ENCODE peak calls at places on chromosome 4, in five cellular contexts. N is A549, F is HepG2, D is ovary, M is sigmoid colon. X is an unnamed sample. For H3K4me1, the result is how much of the 10 kb centered on the place peaks cover.

GRCh38 chr4:106996490-106996889 is 39.6 kb downstream of the DKK2 start:
- DNase-seq in N (no peak), F (no peak), D (no peak), M (no peak), X (no peak)

GRCh38 chr4:138461065-138461464 is 218.9 kb upstream of the SLC7A11 start:
- DNase-seq in N (no peak), F (no peak), D (no peak), M (no peak), X (no peak)

GRCh38 chr4:146336413-146336807 is 122.1 kb downstream of the REELD1 start:
- DNase-seq in N (no peak), F (peak), D (no peak), M (no peak), X (no peak)

GRCh38 chr4:36333303-36333877 is 52.0 kb downstream of the DTHD1 start:
- DNase-seq in N (no peak), F (no peak), D (no peak), M (no peak), X (no peak)

GRCh38 chr4:7323872-7324650 is 110.7 kb downstream of the PSAPL1 start:
- DNase-seq in N (peak), F (peak), D (no peak), M (no peak), X (no peak)

GRCh38 chr4:106816501-106816900 is 219.6 kb downstream of the DKK2 start:
- DNase-seq in N (no peak), F (no peak), D (no peak), M (no peak), X (no peak)

GRCh38 chr4:32775049-32775448 is 2054.9 kb downstream of the PCDH7 start:
- DNase-seq in N (no peak), F (peak), D (no peak), M (no peak), X (no peak)

GRCh38 chr4:138235419-138235952 is 6.7 kb downstream of the SLC7A11 start:
- DNase-seq in N (no peak), F (no peak), D (no peak), M (no peak), X (no peak)

GRCh38 chr4:21304061-21304541 is 603.8 kb downstream of the PACRGL start:
- DNase-seq in N (no peak), F (no peak), D (no peak), M (no peak), X (no peak)

GRCh38 chr4:7313361-7313811 is 121.0 kb downstream of the SORCS2 start:
- DNase-seq in N (no peak), F (no peak), D (peak), M (peak), X (no peak)

GRCh38 chr4:148443550-148444295 is 1.5 kb upstream of the NR3C2 start:
- DNase-seq in N (no peak), F (no peak), D (peak), M (peak), X (no peak)

GRCh38 chr4:78704981-78705757 is 71.0 kb upstream of the BMP2K start:
- DNase-seq in N (no peak), F (peak), D (no peak), M (no peak), X (no peak)

GRCh38 chr4:55742655-55743191 is 76.9 kb upstream of the EXOC1L start:
- DNase-seq in N (no peak), F (peak), D (no peak), M (no peak), X (no peak)

GRCh38 chr4:139670765-139671164 is 5.1 kb downstream of the MGST2 start:
- DNase-seq in N (no peak), F (no peak), D (no peak), M (no peak), X (no peak)

GRCh38 chr4:163404570-163404969 is 60.9 kb downstream of the NPY5R start:
- DNase-seq in N (no peak), F (peak), D (no peak), M (no peak), X (no peak)

GRCh38 chr4:36712013-36712412 is 430.6 kb downstream of the DTHD1 start:
- DNase-seq in N (no peak), F (no peak), D (no peak), M (no peak), X (no peak)

GRCh38 chr4:65344278-65344825 is 325.9 kb downstream of the EPHA5 start:
- DNase-seq in N (no peak), F (no peak), D (no peak), M (no peak), X (no peak)

GRCh38 chr4:128979934-128980333 is 113.4 kb downstream of the SCLT1 start:
- DNase-seq in N (peak), F (no peak), D (no peak), M (no peak), X (no peak)

GRCh38 chr4:181796502-181796901 is 446.7 kb upstream of the TENM3 start:
- DNase-seq in N (no peak), F (no peak), D (no peak), M (no peak), X (no peak)

GRCh38 chr4:36326610-36327009 is 45.2 kb downstream of the DTHD1 start:
- DNase-seq in N (no peak), F (no peak), D (no peak), M (no peak), X (no peak)

GRCh38 chr4:157977086-157977485 is 195.7 kb downstream of the GASK1B start:
- DNase-seq in N (no peak), F (no peak), D (no peak), M (no peak), X (no peak)

GRCh38 chr4:40247350-40247749 is 50.5 kb downstream of the RHOH start:
- DNase-seq in N (no peak), F (no peak), D (no peak), M (no peak), X (no peak)

GRCh38 chr4:186190456-186191265 is 706 bp upstream of the CYP4V2 start:
- DNase-seq in N (peak), F (no peak), D (no peak), M (peak), X (no peak)

GRCh38 chr4:65747386-65747785 is 77.1 kb upstream of the EPHA5 start:
- DNase-seq in N (no peak), F (no peak), D (no peak), M (no peak), X (no peak)

GRCh38 chr4:175215208-175215607 is 297.1 kb downstream of the ADAM29 start:
- DNase-seq in N (no peak), F (no peak), D (no peak), M (no peak), X (no peak)

GRCh38 chr4:124903995-124904722 is 191.6 kb upstream of the ANKRD50 start:
- DNase-seq in N (no peak), F (no peak), D (peak), M (no peak), X (no peak)

GRCh38 chr4:101419324-101420135 is 72.2 kb upstream of the PPP3CA start:
- DNase-seq in N (no peak), F (no peak), D (no peak), M (no peak), X (no peak)

GRCh38 chr4:25760048-25760447 is 102.7 kb downstream of the SEL1L3 start:
- DNase-seq in N (no peak), F (no peak), D (no peak), M (no peak), X (no peak)

GRCh38 chr4:174592985-174593335 is 70.7 kb upstream of the HPGD start:
- DNase-seq in N (no peak), F (no peak), D (no peak), M (no peak), X (no peak)

GRCh38 chr4:187073820-187074219 is 350.2 kb upstream of the FAT1 start:
- DNase-seq in N (no peak), F (no peak), D (no peak), M (no peak), X (no peak)

GRCh38 chr4:144578681-144579080 is 67.3 kb upstream of the HHIP start:
- DNase-seq in N (no peak), F (no peak), D (no peak), M (no peak), X (no peak)

GRCh38 chr4:31068257-31069075 is 348.3 kb downstream of the PCDH7 start:
- DNase-seq in N (no peak), F (no peak), D (no peak), M (no peak), X (no peak)

GRCh38 chr4:177484613-177485021 is 42.4 kb upstream of the AGA start:
- DNase-seq in N (no peak), F (peak), D (no peak), M (no peak), X (no peak)

GRCh38 chr4:96102541-96103018 is 262.7 kb downstream of the PDHA2 start:
- DNase-seq in N (no peak), F (no peak), D (no peak), M (no peak), X (no peak)

GRCh38 chr4:1248262-1249147 is at the start of gene CTBP1:
- DNase-seq in N (peak), F (peak), D (peak), M (peak), X (no peak)
- TF ChIP-seq EP300 in N (no peak), F (no peak), D (no peak), M (no peak), X (no peak)

GRCh38 chr4:132203618-132204017 is 945.5 kb upstream of the PCDH10 start:
- DNase-seq in N (no peak), F (no peak), D (no peak), M (no peak), X (no peak)
- TF ChIP-seq POLR2A in N (no peak), F (no peak), D (no peak), M (no peak), X (no peak)

GRCh38 chr4:183828125-183828524 is 77.0 kb upstream of the STOX2 start:
- DNase-seq in N (no peak), F (no peak), D (no peak), M (no peak), X (no peak)
- H3K4me1 ChIP-seq in N (under half), F (under half), D (under half), M (under half), X (under half)

DNA sequence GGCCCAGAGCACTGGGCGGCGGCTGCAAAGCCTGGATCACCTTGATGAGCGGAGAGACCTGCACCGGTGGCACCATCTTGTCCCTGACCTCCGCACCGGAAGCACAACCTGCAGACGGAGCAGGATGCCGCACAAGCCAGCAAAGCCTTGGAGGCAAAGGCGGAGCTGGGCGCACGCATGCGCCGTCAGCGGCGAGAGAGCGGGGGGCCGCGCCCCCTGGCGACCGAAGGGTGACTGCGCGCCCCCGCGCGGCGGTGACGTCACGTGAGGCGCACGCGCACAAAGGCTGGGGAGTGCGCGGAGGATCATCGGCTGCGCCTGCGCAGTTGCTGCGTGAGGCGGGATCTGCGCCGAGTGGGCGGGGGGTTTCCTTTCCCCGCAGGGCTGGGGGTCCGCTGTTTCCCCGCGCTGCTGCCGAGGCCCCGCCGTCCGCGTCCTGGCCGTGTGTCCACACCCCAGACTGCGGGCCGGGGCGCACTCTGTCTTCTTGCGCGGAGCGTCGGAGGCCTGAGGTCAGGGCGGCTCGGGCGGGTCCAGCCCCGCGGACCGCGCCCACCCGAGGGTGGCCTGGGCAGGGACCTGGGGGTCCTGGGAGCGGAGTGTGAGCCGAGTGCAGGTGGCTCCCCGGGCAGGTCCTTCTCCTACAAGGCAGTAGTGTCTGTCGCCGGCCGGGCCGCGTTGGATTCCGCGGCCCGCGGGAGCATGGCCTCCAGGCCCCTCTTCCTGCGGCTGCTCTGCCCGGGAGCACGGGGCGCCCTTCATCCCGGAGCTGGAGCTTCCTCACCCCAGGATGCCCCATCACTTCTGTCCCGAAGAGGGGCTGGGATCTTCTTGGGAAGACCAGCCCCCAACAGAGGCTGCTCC is at the start of the genes ATP5ME and MYL5:
- DNase-seq in N (peak), F (peak), D (peak), M (peak), X (peak)
- TF ChIP-seq EP300 in N (no peak), F (no peak), D (peak), M (no peak), X (no peak)

GRCh38 chr4:112280657-112281056 is 5.0 kb downstream of the TIFA start:
- DNase-seq in N (no peak), F (no peak), D (no peak), M (no peak), X (no peak)

GRCh38 chr4:112284662-112285411 is 867 bp downstream of the TIFA start:
- DNase-seq in N (peak), F (no peak), D (no peak), M (no peak), X (no peak)

GRCh38 chr4:112279882-112280315 is 5.8 kb downstream of the TIFA start:
- DNase-seq in N (no peak), F (no peak), D (no peak), M (no peak), X (no peak)

GRCh38 chr4:112284166-112284565 is 1.5 kb downstream of the TIFA start:
- DNase-seq in N (no peak), F (no peak), D (no peak), M (no peak), X (no peak)

DNA sequence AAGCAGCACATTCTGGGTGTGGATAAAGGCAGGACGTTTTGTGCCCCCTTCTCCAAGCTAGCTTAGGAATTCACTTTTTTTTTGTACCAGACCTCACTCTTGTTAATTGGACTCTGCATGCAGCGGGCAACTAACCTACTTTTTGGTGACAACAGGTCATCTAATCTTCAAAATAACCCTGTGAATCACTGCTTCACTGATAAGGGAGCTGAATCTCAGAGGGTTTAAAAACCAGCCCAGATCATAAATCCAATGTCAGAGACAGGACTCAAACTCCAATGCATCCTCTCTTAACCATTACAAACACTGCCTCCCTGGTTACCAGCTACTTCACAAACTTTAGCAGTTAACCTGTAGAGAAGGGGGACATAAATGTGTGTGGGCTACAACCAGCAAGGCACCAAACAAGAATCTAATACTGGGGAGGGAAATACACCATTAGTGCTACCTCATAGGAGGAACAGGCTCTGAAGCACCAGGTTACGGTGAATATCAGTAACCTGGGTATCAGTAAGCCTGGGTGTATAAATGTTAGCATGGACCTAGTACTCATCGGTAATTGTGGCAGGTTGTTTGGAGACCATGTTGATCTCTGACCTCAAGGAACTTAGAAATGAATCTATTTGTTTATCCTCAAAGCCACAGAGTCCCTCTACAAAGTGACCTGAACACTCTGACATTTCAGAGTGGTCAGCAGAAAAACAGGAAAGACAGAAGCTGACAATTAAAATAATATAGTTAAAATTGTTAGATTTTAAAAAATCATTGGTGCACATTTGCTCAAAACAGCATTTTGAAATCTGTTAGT is 2.6 kb downstream of the TIFA start:
- DNase-seq in N (no peak), F (peak), D (no peak), M (no peak), X (no peak)
- TF ChIP-seq POLR2A in N (no peak), F (no peak), D (no peak), M (no peak), X (no peak)

GRCh38 chr4:98609946-98610345 is 48.5 kb downstream of the TSPAN5 start:
- DNase-seq in N (no peak), F (no peak), D (no peak), M (no peak), X (no peak)
- H3K4me1 ChIP-seq in N (under half), F (under half), D (under half), M (under half), X (under half)

DNA sequence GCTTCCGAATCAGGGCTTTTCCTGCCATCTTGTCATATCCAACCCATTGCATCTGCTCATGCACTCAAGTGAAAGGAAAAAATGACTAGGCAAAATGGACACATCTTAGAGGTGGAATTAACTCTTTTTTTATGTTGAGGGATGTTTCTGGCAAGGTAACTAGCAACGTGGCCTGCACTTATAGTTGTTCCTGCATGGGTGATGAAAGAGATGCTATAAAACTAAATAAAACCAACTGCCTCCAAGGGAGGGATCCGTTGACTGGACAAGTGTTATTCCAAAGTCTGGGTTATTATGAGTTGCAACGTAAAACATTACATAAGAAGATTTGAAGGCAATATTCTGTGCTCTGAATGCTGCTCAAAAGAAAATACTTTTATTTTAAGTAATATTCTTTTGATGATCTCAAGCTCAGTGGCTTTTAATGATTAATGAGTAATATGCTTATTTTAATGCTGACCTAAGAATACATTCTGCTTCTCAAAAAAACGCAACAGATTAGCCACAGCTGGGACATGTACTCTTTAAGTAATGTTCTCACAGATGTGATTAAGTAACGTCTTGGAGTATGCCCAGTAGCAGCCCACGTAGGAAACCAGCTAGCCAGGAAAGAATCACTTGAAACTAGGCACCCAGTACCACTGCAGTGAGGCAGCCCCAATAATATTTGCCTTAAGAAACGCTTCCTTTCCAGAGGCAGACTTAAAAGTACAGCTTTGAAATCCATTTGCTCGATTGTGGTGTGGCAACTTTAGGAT is 27.4 kb downstream of the KLF3 start:
- DNase-seq in N (no peak), F (no peak), D (no peak), M (peak), X (no peak)
- TF ChIP-seq EP300 in N (no peak), F (no peak), D (no peak), M (no peak), X (no peak)

GRCh38 chr4:52979821-52980590 is 117.9 kb downstream of the RASL11B start:
- DNase-seq in N (no peak), F (no peak), D (no peak), M (no peak), X (no peak)

GRCh38 chr4:52984469-52984868 is 122.4 kb downstream of the RASL11B start:
- DNase-seq in N (no peak), F (no peak), D (no peak), M (no peak), X (no peak)

GRCh38 chr4:52979020-52979419 is 116.9 kb downstream of the RASL11B start:
- DNase-seq in N (no peak), F (no peak), D (no peak), M (no peak), X (no peak)

GRCh38 chr4:52983563-52984303 is 121.6 kb downstream of the RASL11B start:
- DNase-seq in N (peak), F (peak), D (no peak), M (no peak), X (no peak)

GRCh38 chr4:52982246-52982950 is 120.3 kb downstream of the RASL11B start:
- DNase-seq in N (peak), F (peak), D (no peak), M (no peak), X (no peak)
- TF ChIP-seq POLR2A in N (no peak), F (no peak), D (no peak), M (no peak), X (no peak)

GRCh38 chr4:10119773-10120172 is 3.2 kb upstream of the WDR1 start:
- DNase-seq in N (no peak), F (no peak), D (no peak), M (no peak), X (no peak)
- H3K4me1 ChIP-seq in N (under half), F (half or more), D (under half), M (under half), X (half or more)

GRCh38 chr4:8850830-8851188 is 20.8 kb downstream of the HMX1 start:
- DNase-seq in N (no peak), F (no peak), D (no peak), M (no peak), X (no peak)
- TF ChIP-seq EP300 in N (no peak), F (no peak), D (no peak), M (no peak), X (no peak)

X was measured in esophagus muscularis mucosa.